ENCODE peak calls at places on chromosome 11, in four cellular contexts. C is HCT116, X is stomach, Q is GM12878. T is an unnamed sample.

GRCh38 chr11:122895591-122895990 is 13.0 kb downstream of the JHY start:
- DNase-seq in C (no peak), X (no peak), Q (no peak), T (no peak)

GRCh38 chr11:73012121-73012863 is 129.8 kb downstream of the FCHSD2 start:
- DNase-seq in C (no peak), X (no peak), Q (no peak), T (no peak)

GRCh38 chr11:26599421-26599820 is 27.4 kb upstream of the MUC15 start:
- DNase-seq in C (no peak), X (no peak), Q (no peak), T (no peak)

GRCh38 chr11:18736590-18737148 is 10.7 kb upstream of the IGSF22 start:
- DNase-seq in C (no peak), X (no peak), Q (no peak), T (no peak)

GRCh38 chr11:995752-996420 is 40.6 kb downstream of the MUC6 start:
- DNase-seq in C (no peak), X (no peak), Q (peak), T (no peak)

GRCh38 chr11:69356703-69357457 is 62.9 kb downstream of the MYEOV start:
- DNase-seq in C (no peak), X (peak), Q (no peak), T (peak)

GRCh38 chr11:12433571-12434061 is 56.2 kb downstream of the PARVA start:
- DNase-seq in C (no peak), X (no peak), Q (no peak), T (no peak)

GRCh38 chr11:70364745-70365535 is 33.4 kb upstream of the CTTN start:
- DNase-seq in C (no peak), X (no peak), Q (peak), T (no peak)

GRCh38 chr11:134151083-134151747 is 72.6 kb downstream of the NCAPD3 start:
- DNase-seq in C (no peak), X (no peak), Q (no peak), T (no peak)

GRCh38 chr11:76610371-76610770 is 60.2 kb downstream of the LRRC32 start:
- DNase-seq in C (no peak), X (no peak), Q (no peak), T (no peak)

GRCh38 chr11:110428040-110428439 is 1.7 kb upstream of the FDX1 start:
- DNase-seq in C (no peak), X (no peak), Q (no peak), T (no peak)

GRCh38 chr11:110430267-110431211 is 791 bp downstream of the FDX1 start:
- DNase-seq in C (no peak), X (peak), Q (peak), T (no peak)

GRCh38 chr11:110428956-110429613 is 663 bp upstream of the FDX1 start:
- DNase-seq in C (no peak), X (no peak), Q (no peak), T (no peak)

GRCh38 chr11:110431212-110432073 is 1.7 kb downstream of the FDX1 start:
- DNase-seq in C (no peak), X (no peak), Q (no peak), T (no peak)

GRCh38 chr11:110429614-110430266 is at the start of gene FDX1:
- DNase-seq in C (peak), X (peak), Q (peak), T (no peak)
- TF ChIP-seq POLR2AphosphoS5 in C (peak), X (peak), Q (no peak), T (peak)

DNA sequence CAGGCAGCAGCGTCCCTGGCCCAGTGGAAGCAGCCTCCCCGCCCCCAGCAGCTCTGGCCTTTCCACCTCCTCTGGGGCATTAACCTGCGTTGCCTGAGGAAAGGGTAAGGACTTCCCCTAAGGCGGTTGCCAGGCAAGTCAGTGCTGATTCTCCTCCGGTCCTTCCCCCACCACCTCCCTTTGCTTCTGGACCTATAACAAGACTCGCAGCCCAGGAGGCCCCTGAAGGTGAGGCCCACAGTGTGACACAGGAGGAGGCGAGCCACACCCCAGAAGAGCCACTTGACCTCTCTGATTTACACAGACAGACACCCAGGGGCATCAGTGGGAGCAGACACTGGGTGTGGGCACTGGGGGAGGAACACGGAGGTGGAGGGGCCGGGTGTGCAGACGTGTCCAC is 35.4 kb downstream of the ASCL2 start:
- DNase-seq in C (no peak), X (no peak), Q (no peak), T (no peak)
- H3K27ac ChIP-seq in C (no peak), X (no peak), Q (no peak), T (no peak)

GRCh38 chr11:118210323-118210722 is 14.5 kb downstream of the JAML start:
- DNase-seq in C (no peak), X (no peak), Q (no peak), T (no peak)
- H3K4me3 ChIP-seq in C (no peak), X (no peak), Q (no peak), T (no peak)

GRCh38 chr11:107562647-107563208 is 2.8 kb downstream of the ALKBH8 start:
- DNase-seq in C (peak), X (no peak), Q (no peak), T (no peak)
- TF ChIP-seq POLR2AphosphoS5 in C (peak), X (no peak), Q (no peak), T (peak)